ENCODE peak calls at places on chromosome 22, in eight cellular contexts. One of them, this sample, is unnamed.

GRCh38 chr22:19750666-19751490 is 9.7 kb upstream of the TBX1 start:
- DNase-seq in kidney: no peak
- DNase-seq in testis: no peak
- DNase-seq in tibial artery: no peak
- DNase-seq in transverse colon: no peak
- DNase-seq in hepatocyte: no peak
- DNase-seq in neural progenitor cell: no peak
- DNase-seq in mammary epithelial cell: no peak
- DNase-seq in this sample: peak; percentile 72

GRCh38 chr22:19760652-19761002 is at the start of gene TBX1:
- DNase-seq in neural progenitor cell: no peak
- DNase-seq in mammary epithelial cell: no peak
- DNase-seq in hepatocyte: no peak
- DNase-seq in testis: no peak
- DNase-seq in transverse colon: no peak
- DNase-seq in kidney: no peak
- DNase-seq in tibial artery: no peak
- DNase-seq in this sample: no peak

GRCh38 chr22:22661275-22661674 is 16.9 kb downstream of the GGTLC2 start:
- DNase-seq in testis: no peak
- DNase-seq in tibial artery: no peak
- DNase-seq in neural progenitor cell: no peak
- DNase-seq in kidney: no peak
- DNase-seq in mammary epithelial cell: no peak
- DNase-seq in hepatocyte: no peak
- DNase-seq in transverse colon: no peak
- DNase-seq in this sample: no peak

GRCh38 chr22:29727248-29727551 is 7.4 kb downstream of the CABP7 start:
- DNase-seq in kidney: no peak
- DNase-seq in tibial artery: no peak
- DNase-seq in transverse colon: peak; percentile 21
- DNase-seq in mammary epithelial cell: no peak
- DNase-seq in hepatocyte: peak; percentile 56
- DNase-seq in testis: peak; percentile 51
- DNase-seq in neural progenitor cell: peak; percentile 84
- DNase-seq in this sample: no peak

GRCh38 chr22:27874185-27874584 is 44.9 kb downstream of the PITPNB start:
- DNase-seq in neural progenitor cell: no peak
- DNase-seq in kidney: no peak
- DNase-seq in testis: no peak
- DNase-seq in transverse colon: no peak
- DNase-seq in hepatocyte: no peak
- DNase-seq in tibial artery: no peak
- DNase-seq in mammary epithelial cell: no peak
- DNase-seq in this sample: no peak

GRCh38 chr22:41052661-41053490 is 39.5 kb upstream of the EP300 start:
- DNase-seq in kidney: no peak
- DNase-seq in tibial artery: no peak
- DNase-seq in neural progenitor cell: no peak
- DNase-seq in transverse colon: no peak
- DNase-seq in mammary epithelial cell: peak; percentile 44
- DNase-seq in hepatocyte: peak; percentile 57
- DNase-seq in testis: no peak
- DNase-seq in this sample: peak; percentile 74

GRCh38 chr22:30955153-30955552 is 13.4 kb downstream of the MORC2 start:
- DNase-seq in neural progenitor cell: no peak
- DNase-seq in kidney: no peak
- DNase-seq in testis: no peak
- DNase-seq in tibial artery: no peak
- DNase-seq in transverse colon: no peak
- DNase-seq in hepatocyte: no peak
- DNase-seq in mammary epithelial cell: no peak
- DNase-seq in this sample: no peak

GRCh38 chr22:44395116-44396005 is 82.6 kb upstream of the SHISAL1 start:
- DNase-seq in testis: peak; percentile 1
- DNase-seq in kidney: peak; percentile 37
- DNase-seq in neural progenitor cell: no peak
- DNase-seq in hepatocyte: no peak
- DNase-seq in transverse colon: peak; percentile 4
- DNase-seq in mammary epithelial cell: no peak
- DNase-seq in tibial artery: peak; percentile 42
- DNase-seq in this sample: peak; percentile 22

GRCh38 chr22:48957311-48957986 is 870.2 kb downstream of the BRD1 start:
- DNase-seq in kidney: no peak
- DNase-seq in mammary epithelial cell: no peak
- DNase-seq in transverse colon: peak; percentile 1
- DNase-seq in testis: peak; percentile 4
- DNase-seq in hepatocyte: no peak
- DNase-seq in neural progenitor cell: no peak
- DNase-seq in tibial artery: peak; percentile 49
- DNase-seq in this sample: no peak

GRCh38 chr22:19879651-19879995 is 24.9 kb upstream of the GNB1L start:
- DNase-seq in kidney: peak; percentile 53
- DNase-seq in mammary epithelial cell: no peak
- DNase-seq in neural progenitor cell: no peak
- DNase-seq in testis: no peak
- DNase-seq in hepatocyte: no peak
- DNase-seq in transverse colon: no peak
- DNase-seq in tibial artery: peak; percentile 35
- DNase-seq in this sample: no peak

GRCh38 chr22:49948958-49949913 is 11.3 kb upstream of the PIM3 start:
- DNase-seq in hepatocyte: peak; percentile 84
- DNase-seq in mammary epithelial cell: peak; percentile 50
- DNase-seq in testis: no peak
- DNase-seq in kidney: peak; percentile 97
- DNase-seq in tibial artery: no peak
- DNase-seq in neural progenitor cell: no peak
- DNase-seq in transverse colon: peak; percentile 93
- DNase-seq in this sample: no peak

GRCh38 chr22:49724030-49724892 is 103.4 kb downstream of the BRD1 start:
- DNase-seq in mammary epithelial cell: no peak
- DNase-seq in hepatocyte: no peak
- DNase-seq in neural progenitor cell: no peak
- DNase-seq in transverse colon: no peak
- DNase-seq in testis: peak; percentile 23
- DNase-seq in kidney: no peak
- DNase-seq in tibial artery: peak; percentile 49
- DNase-seq in this sample: no peak

GRCh38 chr22:43260818-43261217 is 73.9 kb upstream of the TTLL12 start:
- DNase-seq in neural progenitor cell: no peak
- DNase-seq in hepatocyte: no peak
- DNase-seq in mammary epithelial cell: no peak
- DNase-seq in transverse colon: no peak
- DNase-seq in tibial artery: no peak
- DNase-seq in kidney: no peak
- DNase-seq in testis: peak; percentile 81
- DNase-seq in this sample: no peak

GRCh38 chr22:18109410-18110193 is 1.0 kb upstream of the TUBA8 start:
- DNase-seq in neural progenitor cell: no peak
- DNase-seq in mammary epithelial cell: no peak
- DNase-seq in kidney: no peak
- DNase-seq in testis: no peak
- DNase-seq in hepatocyte: no peak
- DNase-seq in tibial artery: no peak
- DNase-seq in transverse colon: no peak
- DNase-seq in this sample: no peak
- H3K4me3 ChIP-seq in neural progenitor cell: peak overlapping the region; percentile 49
- H3K4me3 ChIP-seq in mammary epithelial cell: no peak overlapping the region
- H3K4me3 ChIP-seq in kidney: no peak overlapping the region
- H3K4me3 ChIP-seq in testis: no peak overlapping the region
- H3K4me3 ChIP-seq in hepatocyte: no peak overlapping the region
- H3K4me3 ChIP-seq in tibial artery: peak overlapping the region; percentile 67
- H3K4me3 ChIP-seq in transverse colon: no peak overlapping the region
- H3K4me3 ChIP-seq in this sample: no peak overlapping the region

DNA sequence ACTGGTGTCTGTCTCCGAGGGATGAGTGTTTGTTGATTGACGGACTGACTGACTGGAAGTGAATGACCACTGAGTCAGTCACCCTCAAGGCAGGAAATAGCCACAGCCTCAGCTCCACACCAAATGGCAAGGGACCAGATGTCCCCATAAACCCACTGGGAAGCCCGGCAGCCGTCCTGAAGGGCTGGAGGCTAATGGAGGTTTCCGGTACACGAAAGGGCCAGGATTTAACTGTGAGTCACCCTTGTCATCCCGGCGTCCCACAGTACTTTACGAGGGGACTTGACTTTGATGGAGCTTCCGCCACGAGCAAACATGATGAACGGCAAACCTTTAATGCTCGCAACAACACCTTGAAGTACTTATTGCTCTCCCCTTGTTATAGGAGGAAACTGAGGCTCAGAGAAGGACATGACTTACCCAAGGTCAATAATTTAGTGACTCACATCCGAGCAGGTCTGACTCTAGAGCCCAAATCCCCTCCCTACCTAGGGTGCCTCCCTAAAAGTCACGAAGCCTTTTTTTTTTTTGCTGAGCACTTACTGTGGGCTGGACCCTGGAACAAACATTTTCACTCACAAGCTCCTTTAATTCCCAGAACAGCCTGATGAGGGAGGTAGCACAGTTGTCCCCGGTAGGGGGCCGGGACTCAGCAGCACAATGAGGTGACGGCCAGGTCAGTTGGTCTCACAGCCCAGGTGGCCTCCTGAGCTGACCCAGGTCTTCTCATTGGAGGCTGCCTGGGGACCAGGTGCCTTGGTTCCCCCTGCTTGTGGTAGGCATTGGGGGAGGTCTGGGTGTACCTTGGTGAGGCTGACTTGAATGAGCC is 25.2 kb upstream of the GCAT start:
- DNase-seq in transverse colon: no peak
- DNase-seq in hepatocyte: no peak
- DNase-seq in neural progenitor cell: no peak
- DNase-seq in mammary epithelial cell: no peak
- DNase-seq in kidney: no peak
- DNase-seq in tibial artery: no peak
- DNase-seq in testis: no peak
- DNase-seq in this sample: peak; percentile 26
- TF ChIP-seq CTCF in transverse colon: no peak
- TF ChIP-seq CTCF in hepatocyte: no peak
- TF ChIP-seq CTCF in neural progenitor cell: no peak
- TF ChIP-seq CTCF in mammary epithelial cell: no peak
- TF ChIP-seq CTCF in kidney: no peak
- TF ChIP-seq CTCF in tibial artery: no peak
- TF ChIP-seq CTCF in testis: no peak
- TF ChIP-seq CTCF in this sample: no peak

GRCh38 chr22:26822300-26822699 is 164.9 kb downstream of the MIAT start:
- DNase-seq in neural progenitor cell: no peak
- DNase-seq in mammary epithelial cell: no peak
- DNase-seq in hepatocyte: no peak
- DNase-seq in testis: no peak
- DNase-seq in transverse colon: no peak
- DNase-seq in tibial artery: no peak
- DNase-seq in kidney: no peak
- DNase-seq in this sample: no peak
- H3K4me3 ChIP-seq in neural progenitor cell: no peak overlapping the region
- H3K4me3 ChIP-seq in mammary epithelial cell: no peak overlapping the region
- H3K4me3 ChIP-seq in hepatocyte: no peak overlapping the region
- H3K4me3 ChIP-seq in testis: no peak overlapping the region
- H3K4me3 ChIP-seq in transverse colon: no peak overlapping the region
- H3K4me3 ChIP-seq in tibial artery: no peak overlapping the region
- H3K4me3 ChIP-seq in kidney: no peak overlapping the region
- H3K4me3 ChIP-seq in this sample: no peak overlapping the region

GRCh38 chr22:46998346-46998745 is 235.9 kb downstream of the TBC1D22A start:
- DNase-seq in tibial artery: no peak
- DNase-seq in neural progenitor cell: no peak
- DNase-seq in testis: no peak
- DNase-seq in transverse colon: no peak
- DNase-seq in kidney: no peak
- DNase-seq in mammary epithelial cell: no peak
- DNase-seq in hepatocyte: no peak
- DNase-seq in this sample: no peak

GRCh38 chr22:46995501-46996360 is 233.3 kb downstream of the TBC1D22A start:
- DNase-seq in mammary epithelial cell: no peak
- DNase-seq in hepatocyte: no peak
- DNase-seq in kidney: peak; percentile 50
- DNase-seq in tibial artery: no peak
- DNase-seq in neural progenitor cell: no peak
- DNase-seq in testis: no peak
- DNase-seq in transverse colon: no peak
- DNase-seq in this sample: no peak

GRCh38 chr22:46994983-46995382 is 232.5 kb downstream of the TBC1D22A start:
- DNase-seq in neural progenitor cell: no peak
- DNase-seq in mammary epithelial cell: no peak
- DNase-seq in kidney: no peak
- DNase-seq in transverse colon: no peak
- DNase-seq in hepatocyte: no peak
- DNase-seq in testis: no peak
- DNase-seq in tibial artery: no peak
- DNase-seq in this sample: no peak

GRCh38 chr22:46997311-46997970 is 235.0 kb downstream of the TBC1D22A start:
- DNase-seq in transverse colon: no peak
- DNase-seq in testis: no peak
- DNase-seq in kidney: no peak
- DNase-seq in neural progenitor cell: no peak
- DNase-seq in mammary epithelial cell: no peak
- DNase-seq in tibial artery: no peak
- DNase-seq in hepatocyte: no peak
- DNase-seq in this sample: no peak

GRCh38 chr22:46996595-46997310 is 234.3 kb downstream of the TBC1D22A start:
- DNase-seq in kidney: peak; percentile 38
- DNase-seq in transverse colon: no peak
- DNase-seq in testis: no peak
- DNase-seq in tibial artery: no peak
- DNase-seq in neural progenitor cell: no peak
- DNase-seq in hepatocyte: no peak
- DNase-seq in mammary epithelial cell: peak; percentile 3
- DNase-seq in this sample: peak; percentile 10
- TF ChIP-seq CTCF in kidney: no peak
- TF ChIP-seq CTCF in transverse colon: no peak
- TF ChIP-seq CTCF in testis: no peak
- TF ChIP-seq CTCF in tibial artery: no peak
- TF ChIP-seq CTCF in neural progenitor cell: peak; percentile 22
- TF ChIP-seq CTCF in hepatocyte: peak; percentile 17
- TF ChIP-seq CTCF in mammary epithelial cell: peak; percentile 9
- TF ChIP-seq CTCF in this sample: peak; percentile 38